ENCODE peak calls at places on chromosomes 11 and 22, in ten cellular contexts. E is B cell, S is hepatocyte, C is stomach, G is foreskin fibroblast, N is endothelial cell, F is HepG2, K is AG04450, D is PC-9, X is dorsolateral prefrontal cortex. L is an unnamed sample.

GRCh38 chr11:108117746-108118371 is 3.5 kb upstream of the ACAT1 start:
- DNase-seq in X (no peak), D (no peak), K (peak; percentile 34), C (no peak), F (peak; percentile 46), N (no peak), G (peak; percentile 70), S (peak; percentile 47), E (peak; percentile 32), L (peak; percentile 32)

GRCh38 chr11:25576320-25576719 is 755.6 kb upstream of the ANO3 start:
- DNase-seq in N (no peak), X (no peak), K (no peak), S (no peak), D (no peak), G (no peak), C (no peak), F (no peak), E (no peak), L (no peak)

GRCh38 chr11:111733009-111733408 is 33.2 kb downstream of the PPP2R1B start:
- DNase-seq in C (no peak), D (no peak), S (peak; percentile 56), X (no peak), N (no peak), E (no peak), K (peak; percentile 68), G (peak; percentile 83), F (no peak), L (no peak)

GRCh38 chr22:25970348-25970995 is 198.8 kb upstream of the SEZ6L start:
- DNase-seq in X (peak; percentile 16), F (no peak), G (no peak), S (peak; percentile 8), N (no peak), D (no peak), E (no peak), C (no peak), K (no peak), L (no peak)

GRCh38 chr22:44705022-44705297 is 3.0 kb downstream of the PRR5 start:
- DNase-seq in N (no peak), D (no peak), G (no peak), X (no peak), F (no peak), E (no peak), K (no peak), S (no peak), C (no peak), L (no peak)

GRCh38 chr11:71372693-71373657 is 75.2 kb downstream of the DHCR7 start:
- DNase-seq in F (peak; percentile 26), K (peak; percentile 1), D (no peak), C (no peak), S (peak; percentile 46), G (peak; percentile 58), N (no peak), X (peak; percentile 44), E (no peak), L (peak; percentile 60)

GRCh38 chr11:63805844-63806415 is 7.3 kb upstream of the SPINDOC start:
- DNase-seq in X (no peak), D (no peak), C (no peak), S (no peak), K (no peak), N (no peak), F (no peak), E (no peak), G (no peak), L (no peak)

GRCh38 chr11:26753738-26754504 is 32.1 kb upstream of the SLC5A12 start:
- DNase-seq in N (peak; percentile 33), K (peak; percentile 45), D (peak; percentile 8), E (peak; percentile 1), G (peak; percentile 89), F (peak; percentile 56), C (peak; percentile 27), S (peak; percentile 80), X (peak; percentile 69), L (peak; percentile 49)

GRCh38 chr11:61293869-61294716 is 1.0 kb downstream of the VWCE start:
- DNase-seq in C (peak; percentile 37), K (no peak), F (peak; percentile 34), S (peak; percentile 80), G (peak; percentile 85), N (peak; percentile 26), D (peak; percentile 25), E (peak; percentile 47), X (peak; percentile 45), L (peak; percentile 59)

GRCh38 chr11:70678931-70679900 is 280.9 kb downstream of the CTTN start:
- DNase-seq in D (no peak), N (no peak), S (no peak), E (no peak), X (no peak), G (no peak), F (no peak), C (no peak), K (no peak), L (no peak)

GRCh38 chr11:25941353-25941752 is 390.6 kb upstream of the ANO3 start:
- DNase-seq in K (no peak), D (no peak), N (no peak), X (no peak), S (no peak), G (no peak), C (no peak), E (no peak), F (no peak), L (no peak)

GRCh38 chr22:21866821-21867527 is 471 bp downstream of the MAPK1 start:
- DNase-seq in D (peak; percentile 2), F (no peak), K (no peak), N (no peak), G (peak; percentile 38), S (peak; percentile 13), C (peak; percentile 29), E (peak; percentile 36), X (peak; percentile 23), L (no peak)

GRCh38 chr22:44195189-44195871 is 14.6 kb downstream of the PARVG start:
- DNase-seq in X (no peak), K (no peak), D (no peak), E (no peak), G (no peak), C (no peak), S (no peak), N (no peak), F (no peak), L (no peak)

DNA sequence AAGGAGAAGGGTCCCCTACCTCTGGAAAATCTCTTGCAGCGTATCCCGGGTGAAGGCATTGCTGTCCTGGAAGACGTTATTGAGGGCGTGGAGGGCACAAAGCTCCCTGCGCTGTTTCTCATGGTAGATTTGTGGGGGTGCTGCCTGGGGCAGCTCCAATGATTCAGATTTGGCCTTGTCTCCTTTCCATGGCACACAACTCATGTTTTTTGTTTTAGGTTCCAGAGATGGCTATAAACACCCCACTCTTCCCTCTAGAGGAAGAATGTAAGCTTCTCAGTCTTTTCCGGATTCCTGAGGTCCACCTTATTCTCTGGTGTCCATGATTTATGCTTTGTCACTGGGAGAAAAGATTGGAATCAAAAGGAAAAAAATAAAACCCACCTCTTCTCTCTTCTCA is 959 bp downstream of the JOSD1 start:
- DNase-seq in F (peak; percentile 21), S (peak; percentile 29), N (no peak), X (no peak), G (peak; percentile 62), E (no peak), C (no peak), K (no peak), D (no peak), L (no peak)
- TF ChIP-seq CTCF in F (no peak), S (no peak), N (no peak), X (no peak), G (no peak), E (no peak), C (no peak), K (peak; percentile 24), D (no peak), L (no peak)

GRCh38 chr11:82229346-82229745 is 504.3 kb downstream of the FAM181B start:
- DNase-seq in N (no peak), F (peak; percentile 12), X (no peak), E (peak; percentile 8), K (no peak), G (peak; percentile 2), S (peak; percentile 51), D (no peak), C (no peak), L (peak; percentile 38)
- TF ChIP-seq CTCF in N (peak; percentile 40), F (peak; percentile 38), X (peak; percentile 36), E (peak; percentile 36), K (peak; percentile 36), G (no peak), S (peak; percentile 70), D (peak; percentile 65), C (no peak), L (peak; percentile 67)

DNA sequence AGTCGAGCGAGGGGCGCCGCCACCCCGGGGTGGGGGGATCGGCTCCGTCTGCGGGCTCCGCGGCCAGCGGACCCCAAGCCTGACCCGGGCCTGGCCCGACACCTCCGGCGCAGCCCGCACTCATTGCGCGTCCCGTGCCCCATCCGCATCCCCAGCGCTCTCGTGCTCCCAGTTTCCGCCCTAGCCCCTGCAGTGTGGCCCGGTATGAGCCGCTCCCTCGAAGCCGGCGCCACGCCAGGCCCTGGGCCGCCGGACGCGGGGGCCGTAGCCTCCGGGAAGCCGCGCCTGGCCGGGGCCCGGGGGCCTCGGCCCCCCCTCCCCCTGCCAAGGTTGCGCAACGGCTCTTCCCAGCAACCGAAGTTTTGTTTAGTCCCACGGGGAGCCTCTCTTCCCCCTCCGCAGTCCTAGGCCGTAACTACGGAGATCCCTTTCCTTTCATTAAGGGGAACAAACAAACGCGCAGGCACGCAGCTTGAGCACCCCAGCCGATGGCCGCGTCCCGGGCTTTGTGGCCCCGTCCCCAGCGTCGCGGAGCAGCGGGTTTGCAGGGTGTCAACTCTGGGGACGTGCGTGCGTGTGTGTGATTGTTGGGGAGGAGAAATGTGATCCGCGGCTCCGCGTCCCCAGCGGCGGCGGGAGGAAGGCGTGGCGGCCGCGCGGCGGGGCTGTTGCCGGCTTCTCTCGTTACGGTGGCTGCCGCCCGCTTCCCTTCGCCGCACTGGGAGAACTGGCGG is 883 bp downstream of the HIPK3 start:
- DNase-seq in N (peak; percentile 79), D (peak; percentile 85), C (peak; percentile 81), K (peak; percentile 60), X (peak; percentile 71), F (peak; percentile 63), G (peak; percentile 95), E (peak; percentile 82), S (peak; percentile 91), L (peak; percentile 86)
- TF ChIP-seq CTCF in N (no peak), D (peak; percentile 22), C (peak; percentile 59), K (peak; percentile 7), X (peak; percentile 33), F (peak; percentile 46), G (peak; percentile 19), E (no peak), S (peak; percentile 18), L (peak; percentile 39)

GRCh38 chr22:19756288-19757128 is 4.1 kb upstream of the TBX1 start:
- DNase-seq in G (peak; percentile 48), D (peak; percentile 50), E (peak; percentile 75), N (no peak), C (peak; percentile 79), X (no peak), K (no peak), S (peak; percentile 79), F (peak; percentile 35), L (peak; percentile 83)
- TF ChIP-seq CTCF in G (peak; percentile 39), D (peak; percentile 59), E (peak; percentile 51), N (peak; percentile 37), C (peak; percentile 45), X (no peak), K (peak; percentile 40), S (peak; percentile 46), F (peak; percentile 84), L (peak; percentile 82)

GRCh38 chr11:110249066-110249465 is 47.3 kb downstream of the RDX start:
- DNase-seq in F (no peak), K (no peak), E (no peak), X (no peak), C (no peak), N (no peak), G (peak; percentile 20), D (no peak), S (no peak), L (no peak)
- TF ChIP-seq CTCF in F (no peak), K (peak; percentile 37), E (no peak), X (peak; percentile 35), C (no peak), N (no peak), G (peak; percentile 21), D (peak; percentile 47), S (peak; percentile 49), L (peak; percentile 33)